ENCODE peak calls at places on chromosomes 6 and 20, in seven cellular contexts. W is effector CD4-positive, alpha-beta T cell; H is HL-60; S is activated CD8-positive, alpha-beta T cell treated with anti-CD3 and anti-CD28 coated beads for 36 hours; A is heart right ventricle; D is A172; B is NCI-H1436. F is an unnamed sample.

GRCh38 chr20:54075322-54075721 is 4.9 kb upstream of the BCAS1 start:
- DNase-seq in W (no peak), H (no peak), S (no peak), A (no peak), D (no peak), B (no peak), F (no peak)

GRCh38 chr6:36241728-36242127 is 28.1 kb upstream of the PNPLA1 start:
- DNase-seq in W (no peak), H (peak; percentile 75), S (no peak), A (no peak), D (no peak), B (no peak), F (peak; percentile 85)

GRCh38 chr6:47362857-47363461 is 53.3 kb upstream of the TNFRSF21 start:
- DNase-seq in W (no peak), H (no peak), S (no peak), A (no peak), D (no peak), B (no peak), F (no peak)

GRCh38 chr20:50312682-50313187 is 122.1 kb downstream of the CEBPB start:
- DNase-seq in W (no peak), H (no peak), S (no peak), A (peak; percentile 83), D (peak; percentile 93), B (no peak), F (no peak)

GRCh38 chr6:28811873-28812272 is 111.9 kb downstream of the TRIM27 start:
- DNase-seq in W (no peak), H (no peak), S (no peak), A (no peak), D (peak; percentile 39), B (no peak), F (no peak)

GRCh38 chr20:57570898-57571297 is 10.0 kb downstream of the PCK1 start:
- DNase-seq in W (no peak), H (no peak), S (no peak), A (no peak), D (no peak), B (no peak), F (peak; percentile 93)

GRCh38 chr6:39898625-39899024 is 35.6 kb downstream of the MOCS1 start:
- DNase-seq in W (no peak), H (no peak), S (no peak), A (no peak), D (no peak), B (no peak), F (no peak)

GRCh38 chr6:231779-232178 is 60.5 kb upstream of the DUSP22 start:
- DNase-seq in W (no peak), H (no peak), S (no peak), A (no peak), D (no peak), B (no peak), F (no peak)

GRCh38 chr6:129501401-129502051 is 208.5 kb downstream of the ARHGAP18 start:
- DNase-seq in W (no peak), H (no peak), S (no peak), A (no peak), D (peak; percentile 92), B (no peak), F (no peak)

GRCh38 chr6:149608381-149608982 is 40.0 kb downstream of the KATNA1 start:
- DNase-seq in W (no peak), H (no peak), S (no peak), A (no peak), D (no peak), B (no peak), F (no peak)

GRCh38 chr20:23884771-23885162 is 5.2 kb upstream of the CST5 start:
- DNase-seq in W (no peak), H (no peak), S (no peak), A (no peak), D (no peak), B (no peak), F (no peak)

GRCh38 chr6:159929819-159930218 is 39.0 kb downstream of the MAS1 start:
- DNase-seq in W (peak; percentile 47), H (no peak), S (peak; percentile 37), A (peak; percentile 36), D (peak; percentile 10), B (no peak), F (no peak)

GRCh38 chr6:143006787-143007186 is 53.9 kb upstream of the AIG1 start:
- DNase-seq in W (no peak), H (no peak), S (no peak), A (no peak), D (no peak), B (no peak), F (no peak)

GRCh38 chr6:4732691-4733315 is 43.4 kb upstream of the CDYL start:
- DNase-seq in W (no peak), H (no peak), S (no peak), A (peak; percentile 31), D (peak; percentile 94), B (no peak), F (no peak)

GRCh38 chr6:39980839-39981580 is 46.7 kb upstream of the MOCS1 start:
- DNase-seq in W (no peak), H (peak; percentile 2), S (peak; percentile 14), A (peak; percentile 47), D (peak; percentile 6), B (peak; percentile 27), F (no peak)

GRCh38 chr6:34745277-34746103 is 11.8 kb upstream of the SNRPC start:
- DNase-seq in W (no peak), H (no peak), S (peak; percentile 24), A (no peak), D (peak; percentile 29), B (no peak), F (peak; percentile 13)

GRCh38 chr6:7669742-7670141 is 56.2 kb upstream of the BMP6 start:
- DNase-seq in W (no peak), H (no peak), S (no peak), A (no peak), D (no peak), B (no peak), F (no peak)